ENCODE peak calls at places on chromosomes 3 and 15, in ten cellular contexts. One of them, this sample, is unnamed. For H3K27me3, the result is how much of the 10 kb centered on the place peaks cover.

GRCh38 chr15:69311319-69311721 is 12.6 kb downstream of the PAQR5 start:
- DNase-seq in psoas muscle: no peak
- DNase-seq in fibroblast of lung: peak
- DNase-seq in colonic mucosa: no peak
- DNase-seq in lung: no peak
- DNase-seq in spleen: no peak
- DNase-seq in HCT116: no peak
- DNase-seq in GM23338: no peak
- DNase-seq in CD4-positive, alpha-beta T cell: no peak
- DNase-seq in Karpas-422: no peak
- DNase-seq in this sample: no peak

GRCh38 chr3:186162221-186162620 is 53.3 kb upstream of the ETV5 start:
- DNase-seq in HCT116: no peak
- DNase-seq in lung: peak
- DNase-seq in fibroblast of lung: peak
- DNase-seq in psoas muscle: no peak
- DNase-seq in GM23338: no peak
- DNase-seq in CD4-positive, alpha-beta T cell: no peak
- DNase-seq in Karpas-422: peak
- DNase-seq in colonic mucosa: no peak
- DNase-seq in spleen: no peak
- DNase-seq in this sample: peak

GRCh38 chr3:188286087-188286513 is 132.1 kb downstream of the LPP start:
- DNase-seq in fibroblast of lung: peak
- DNase-seq in psoas muscle: peak
- DNase-seq in colonic mucosa: no peak
- DNase-seq in Karpas-422: no peak
- DNase-seq in spleen: no peak
- DNase-seq in HCT116: peak
- DNase-seq in GM23338: no peak
- DNase-seq in lung: no peak
- DNase-seq in CD4-positive, alpha-beta T cell: no peak
- DNase-seq in this sample: peak

GRCh38 chr3:123137001-123137400 is 64.7 kb upstream of the SEC22A start:
- DNase-seq in GM23338: no peak
- DNase-seq in Karpas-422: no peak
- DNase-seq in lung: no peak
- DNase-seq in psoas muscle: no peak
- DNase-seq in HCT116: no peak
- DNase-seq in colonic mucosa: no peak
- DNase-seq in fibroblast of lung: no peak
- DNase-seq in CD4-positive, alpha-beta T cell: no peak
- DNase-seq in spleen: no peak
- DNase-seq in this sample: no peak

GRCh38 chr15:60751985-60752952 is 273.3 kb upstream of the ICE2 start:
- DNase-seq in spleen: no peak
- DNase-seq in HCT116: no peak
- DNase-seq in lung: no peak
- DNase-seq in CD4-positive, alpha-beta T cell: no peak
- DNase-seq in psoas muscle: peak
- DNase-seq in Karpas-422: peak
- DNase-seq in fibroblast of lung: peak
- DNase-seq in GM23338: no peak
- DNase-seq in colonic mucosa: peak
- DNase-seq in this sample: peak

GRCh38 chr3:137121704-137122314 is 164.0 kb downstream of the IL20RB start:
- DNase-seq in HCT116: peak
- DNase-seq in spleen: no peak
- DNase-seq in fibroblast of lung: peak
- DNase-seq in CD4-positive, alpha-beta T cell: no peak
- DNase-seq in lung: no peak
- DNase-seq in psoas muscle: no peak
- DNase-seq in Karpas-422: peak
- DNase-seq in GM23338: peak
- DNase-seq in colonic mucosa: peak
- DNase-seq in this sample: peak

GRCh38 chr3:114508208-114508607 is 214.4 kb downstream of the TIGIT start:
- DNase-seq in HCT116: no peak
- DNase-seq in psoas muscle: no peak
- DNase-seq in GM23338: no peak
- DNase-seq in Karpas-422: no peak
- DNase-seq in spleen: no peak
- DNase-seq in colonic mucosa: no peak
- DNase-seq in CD4-positive, alpha-beta T cell: no peak
- DNase-seq in fibroblast of lung: no peak
- DNase-seq in lung: no peak
- DNase-seq in this sample: no peak

GRCh38 chr15:51096976-51097375 is 2.3 kb upstream of the TNFAIP8L3 start:
- DNase-seq in spleen: no peak
- DNase-seq in fibroblast of lung: no peak
- DNase-seq in lung: no peak
- DNase-seq in psoas muscle: no peak
- DNase-seq in GM23338: no peak
- DNase-seq in HCT116: no peak
- DNase-seq in colonic mucosa: no peak
- DNase-seq in CD4-positive, alpha-beta T cell: no peak
- DNase-seq in Karpas-422: no peak
- DNase-seq in this sample: no peak

GRCh38 chr3:70064194-70064787 is 64.8 kb downstream of the SAMMSON start:
- DNase-seq in fibroblast of lung: peak
- DNase-seq in Karpas-422: peak
- DNase-seq in HCT116: peak
- DNase-seq in CD4-positive, alpha-beta T cell: no peak
- DNase-seq in spleen: no peak
- DNase-seq in GM23338: peak
- DNase-seq in lung: no peak
- DNase-seq in psoas muscle: no peak
- DNase-seq in colonic mucosa: peak
- DNase-seq in this sample: peak

GRCh38 chr3:155872904-155873646 is 2.6 kb downstream of the GMPS start:
- DNase-seq in HCT116: no peak
- DNase-seq in Karpas-422: peak
- DNase-seq in GM23338: no peak
- DNase-seq in fibroblast of lung: no peak
- DNase-seq in colonic mucosa: no peak
- DNase-seq in CD4-positive, alpha-beta T cell: no peak
- DNase-seq in psoas muscle: no peak
- DNase-seq in spleen: no peak
- DNase-seq in lung: no peak
- DNase-seq in this sample: no peak

DNA sequence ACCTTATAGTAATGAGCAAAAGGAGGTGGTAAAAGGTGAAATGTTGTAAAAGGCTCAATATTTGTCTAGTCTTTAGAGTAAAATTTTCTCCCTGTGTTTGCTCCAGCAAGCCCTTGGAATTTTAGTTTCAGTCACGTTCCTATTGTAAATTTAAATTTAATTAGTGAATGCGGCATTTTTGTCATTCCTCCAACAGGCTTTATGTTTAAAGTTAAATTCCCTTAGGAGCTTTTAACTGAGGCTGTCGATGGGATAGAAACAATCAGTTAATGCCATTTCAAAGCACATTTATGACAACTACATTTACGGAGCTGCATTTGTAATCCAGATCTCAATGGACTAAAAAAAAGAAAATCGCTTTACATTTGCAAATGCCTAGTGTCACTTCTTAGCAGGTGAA is 868 bp upstream of the GADL1 start:
- DNase-seq in Karpas-422: no peak
- DNase-seq in CD4-positive, alpha-beta T cell: no peak
- DNase-seq in GM23338: peak
- DNase-seq in lung: no peak
- DNase-seq in psoas muscle: no peak
- DNase-seq in fibroblast of lung: no peak
- DNase-seq in colonic mucosa: no peak
- DNase-seq in HCT116: no peak
- DNase-seq in spleen: no peak
- DNase-seq in this sample: no peak
- H3K27me3 ChIP-seq in Karpas-422: under half
- H3K27me3 ChIP-seq in CD4-positive, alpha-beta T cell: under half
- H3K27me3 ChIP-seq in GM23338: under half
- H3K27me3 ChIP-seq in lung: under half
- H3K27me3 ChIP-seq in psoas muscle: under half
- H3K27me3 ChIP-seq in fibroblast of lung: under half
- H3K27me3 ChIP-seq in colonic mucosa: under half
- H3K27me3 ChIP-seq in HCT116: under half
- H3K27me3 ChIP-seq in spleen: under half
- H3K27me3 ChIP-seq in this sample: under half

GRCh38 chr15:70422342-70422741 is 324.6 kb upstream of the TLE3 start:
- DNase-seq in HCT116: no peak
- DNase-seq in spleen: no peak
- DNase-seq in lung: no peak
- DNase-seq in GM23338: no peak
- DNase-seq in colonic mucosa: no peak
- DNase-seq in psoas muscle: no peak
- DNase-seq in fibroblast of lung: no peak
- DNase-seq in CD4-positive, alpha-beta T cell: no peak
- DNase-seq in Karpas-422: no peak
- DNase-seq in this sample: no peak
- H3K27me3 ChIP-seq in HCT116: under half
- H3K27me3 ChIP-seq in spleen: under half
- H3K27me3 ChIP-seq in lung: under half
- H3K27me3 ChIP-seq in GM23338: under half
- H3K27me3 ChIP-seq in colonic mucosa: under half
- H3K27me3 ChIP-seq in psoas muscle: under half
- H3K27me3 ChIP-seq in fibroblast of lung: under half
- H3K27me3 ChIP-seq in CD4-positive, alpha-beta T cell: under half
- H3K27me3 ChIP-seq in Karpas-422: under half
- H3K27me3 ChIP-seq in this sample: under half

GRCh38 chr3:39211332-39212130 is 19.1 kb upstream of the XIRP1 start:
- DNase-seq in psoas muscle: no peak
- DNase-seq in fibroblast of lung: no peak
- DNase-seq in CD4-positive, alpha-beta T cell: no peak
- DNase-seq in GM23338: peak
- DNase-seq in spleen: no peak
- DNase-seq in colonic mucosa: no peak
- DNase-seq in lung: no peak
- DNase-seq in Karpas-422: no peak
- DNase-seq in HCT116: no peak
- DNase-seq in this sample: no peak

GRCh38 chr3:39207361-39208192 is 15.2 kb upstream of the XIRP1 start:
- DNase-seq in Karpas-422: no peak
- DNase-seq in spleen: no peak
- DNase-seq in HCT116: no peak
- DNase-seq in CD4-positive, alpha-beta T cell: no peak
- DNase-seq in psoas muscle: no peak
- DNase-seq in colonic mucosa: peak
- DNase-seq in GM23338: no peak
- DNase-seq in fibroblast of lung: no peak
- DNase-seq in lung: no peak
- DNase-seq in this sample: peak

GRCh38 chr3:39208463-39209055 is 16.2 kb upstream of the XIRP1 start:
- DNase-seq in Karpas-422: peak
- DNase-seq in lung: no peak
- DNase-seq in colonic mucosa: peak
- DNase-seq in fibroblast of lung: peak
- DNase-seq in CD4-positive, alpha-beta T cell: no peak
- DNase-seq in spleen: no peak
- DNase-seq in psoas muscle: peak
- DNase-seq in HCT116: peak
- DNase-seq in GM23338: peak
- DNase-seq in this sample: peak

GRCh38 chr3:39210078-39210477 is 17.7 kb upstream of the XIRP1 start:
- DNase-seq in lung: no peak
- DNase-seq in HCT116: no peak
- DNase-seq in fibroblast of lung: no peak
- DNase-seq in psoas muscle: no peak
- DNase-seq in GM23338: no peak
- DNase-seq in CD4-positive, alpha-beta T cell: no peak
- DNase-seq in spleen: no peak
- DNase-seq in Karpas-422: no peak
- DNase-seq in colonic mucosa: no peak
- DNase-seq in this sample: no peak

GRCh38 chr3:39209329-39209970 is 17.1 kb upstream of the XIRP1 start:
- DNase-seq in lung: no peak
- DNase-seq in colonic mucosa: no peak
- DNase-seq in GM23338: no peak
- DNase-seq in HCT116: no peak
- DNase-seq in Karpas-422: no peak
- DNase-seq in psoas muscle: no peak
- DNase-seq in spleen: no peak
- DNase-seq in fibroblast of lung: no peak
- DNase-seq in CD4-positive, alpha-beta T cell: no peak
- DNase-seq in this sample: no peak
- H3K27me3 ChIP-seq in lung: under half
- H3K27me3 ChIP-seq in colonic mucosa: under half
- H3K27me3 ChIP-seq in GM23338: under half
- H3K27me3 ChIP-seq in HCT116: under half
- H3K27me3 ChIP-seq in Karpas-422: under half
- H3K27me3 ChIP-seq in psoas muscle: under half
- H3K27me3 ChIP-seq in spleen: under half
- H3K27me3 ChIP-seq in fibroblast of lung: under half
- H3K27me3 ChIP-seq in CD4-positive, alpha-beta T cell: under half
- H3K27me3 ChIP-seq in this sample: under half

GRCh38 chr15:91252756-91253155 is 152.7 kb downstream of the SV2B start:
- DNase-seq in Karpas-422: no peak
- DNase-seq in fibroblast of lung: no peak
- DNase-seq in CD4-positive, alpha-beta T cell: no peak
- DNase-seq in spleen: no peak
- DNase-seq in HCT116: no peak
- DNase-seq in psoas muscle: no peak
- DNase-seq in GM23338: no peak
- DNase-seq in colonic mucosa: no peak
- DNase-seq in lung: no peak
- DNase-seq in this sample: no peak

GRCh38 chr15:91255788-91256187 is 155.7 kb downstream of the SV2B start:
- DNase-seq in CD4-positive, alpha-beta T cell: no peak
- DNase-seq in psoas muscle: no peak
- DNase-seq in fibroblast of lung: no peak
- DNase-seq in Karpas-422: no peak
- DNase-seq in GM23338: no peak
- DNase-seq in colonic mucosa: no peak
- DNase-seq in lung: no peak
- DNase-seq in spleen: no peak
- DNase-seq in HCT116: no peak
- DNase-seq in this sample: no peak

GRCh38 chr15:91252322-91252721 is 152.3 kb downstream of the SV2B start:
- DNase-seq in spleen: no peak
- DNase-seq in HCT116: no peak
- DNase-seq in colonic mucosa: no peak
- DNase-seq in lung: no peak
- DNase-seq in GM23338: no peak
- DNase-seq in fibroblast of lung: no peak
- DNase-seq in Karpas-422: no peak
- DNase-seq in CD4-positive, alpha-beta T cell: no peak
- DNase-seq in psoas muscle: no peak
- DNase-seq in this sample: no peak

GRCh38 chr15:91253605-91254004 is 153.5 kb downstream of the SV2B start:
- DNase-seq in psoas muscle: no peak
- DNase-seq in HCT116: no peak
- DNase-seq in lung: no peak
- DNase-seq in spleen: no peak
- DNase-seq in fibroblast of lung: no peak
- DNase-seq in CD4-positive, alpha-beta T cell: no peak
- DNase-seq in GM23338: no peak
- DNase-seq in Karpas-422: no peak
- DNase-seq in colonic mucosa: no peak
- DNase-seq in this sample: no peak

DNA sequence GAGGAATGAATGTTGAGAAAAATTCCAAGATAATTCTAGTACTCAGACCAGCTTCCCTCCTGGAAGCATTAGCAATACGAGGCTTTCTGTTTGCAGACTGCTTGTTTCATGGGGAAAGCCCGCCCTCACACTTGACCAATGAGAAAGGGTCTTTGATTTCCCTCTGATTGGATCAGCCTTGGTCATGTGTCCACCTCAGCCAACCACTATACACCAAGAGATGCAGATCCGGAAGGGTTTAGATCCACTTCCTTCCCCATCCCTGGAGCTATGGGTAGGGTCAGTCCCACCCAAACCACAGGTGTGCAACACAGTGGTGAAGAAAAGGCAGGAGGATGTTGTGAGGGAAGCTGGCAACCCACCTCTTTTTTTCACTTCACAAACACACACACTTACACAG is 154.7 kb downstream of the SV2B start:
- DNase-seq in lung: no peak
- DNase-seq in GM23338: no peak
- DNase-seq in HCT116: no peak
- DNase-seq in psoas muscle: no peak
- DNase-seq in fibroblast of lung: no peak
- DNase-seq in Karpas-422: peak
- DNase-seq in spleen: no peak
- DNase-seq in CD4-positive, alpha-beta T cell: no peak
- DNase-seq in colonic mucosa: no peak
- DNase-seq in this sample: no peak
- H3K27me3 ChIP-seq in lung: under half
- H3K27me3 ChIP-seq in GM23338: under half
- H3K27me3 ChIP-seq in HCT116: under half
- H3K27me3 ChIP-seq in psoas muscle: under half
- H3K27me3 ChIP-seq in fibroblast of lung: under half
- H3K27me3 ChIP-seq in Karpas-422: under half
- H3K27me3 ChIP-seq in spleen: under half
- H3K27me3 ChIP-seq in CD4-positive, alpha-beta T cell: under half
- H3K27me3 ChIP-seq in colonic mucosa: under half
- H3K27me3 ChIP-seq in this sample: under half